ENCODE peak calls at places on chromosomes 16 and 17, in four cellular contexts. One of them, this sample, is unnamed.
A peak's percentile ranks its signal among the peaks of the same experiment; 100 is the strongest.

GRCh38 chr17:82330322-82331239 is 3.0 kb downstream of the SECTM1 start:
- DNase-seq in stimulated activated CD4-positive, alpha-beta T cell treated with anti-CD3 and anti-CD28 coated beads, Interleukin-1b, Interleukin-23, amount 100 ng/mL, for 48 hours: no peak
- DNase-seq in memory B cell: no peak
- DNase-seq in lower leg skin: no peak
- DNase-seq in this sample: no peak

GRCh38 chr16:2147981-2148671 is at the start of gene RAB26:
- DNase-seq in stimulated activated CD4-positive, alpha-beta T cell treated with anti-CD3 and anti-CD28 coated beads, Interleukin-1b, Interleukin-23, amount 100 ng/mL, for 48 hours: no peak
- DNase-seq in memory B cell: peak; percentile 55
- DNase-seq in lower leg skin: peak; percentile 95
- DNase-seq in this sample: no peak

GRCh38 chr16:86635181-86635580 is 56.8 kb downstream of the FOXL1 start:
- DNase-seq in stimulated activated CD4-positive, alpha-beta T cell treated with anti-CD3 and anti-CD28 coated beads, Interleukin-1b, Interleukin-23, amount 100 ng/mL, for 48 hours: no peak
- DNase-seq in memory B cell: no peak
- DNase-seq in lower leg skin: no peak
- DNase-seq in this sample: no peak

GRCh38 chr16:84207869-84208268 is 16.9 kb downstream of the ADAD2 start:
- DNase-seq in stimulated activated CD4-positive, alpha-beta T cell treated with anti-CD3 and anti-CD28 coated beads, Interleukin-1b, Interleukin-23, amount 100 ng/mL, for 48 hours: no peak
- DNase-seq in memory B cell: no peak
- DNase-seq in lower leg skin: no peak
- DNase-seq in this sample: no peak

GRCh38 chr16:5580320-5580719 is 482.7 kb upstream of the EEF2KMT start:
- DNase-seq in stimulated activated CD4-positive, alpha-beta T cell treated with anti-CD3 and anti-CD28 coated beads, Interleukin-1b, Interleukin-23, amount 100 ng/mL, for 48 hours: no peak
- DNase-seq in memory B cell: no peak
- DNase-seq in lower leg skin: no peak
- DNase-seq in this sample: no peak

GRCh38 chr17:69743091-69743490 is 328.6 kb downstream of the MAP2K6 start:
- DNase-seq in stimulated activated CD4-positive, alpha-beta T cell treated with anti-CD3 and anti-CD28 coated beads, Interleukin-1b, Interleukin-23, amount 100 ng/mL, for 48 hours: no peak
- DNase-seq in memory B cell: no peak
- DNase-seq in lower leg skin: no peak
- DNase-seq in this sample: no peak

GRCh38 chr16:69494993-69495392 is 70.6 kb downstream of the CYB5B start:
- DNase-seq in stimulated activated CD4-positive, alpha-beta T cell treated with anti-CD3 and anti-CD28 coated beads, Interleukin-1b, Interleukin-23, amount 100 ng/mL, for 48 hours: peak; percentile 48
- DNase-seq in memory B cell: no peak
- DNase-seq in lower leg skin: no peak
- DNase-seq in this sample: peak; percentile 29

GRCh38 chr17:13601317-13601775 is 383 bp downstream of the HS3ST3A1 start:
- DNase-seq in stimulated activated CD4-positive, alpha-beta T cell treated with anti-CD3 and anti-CD28 coated beads, Interleukin-1b, Interleukin-23, amount 100 ng/mL, for 48 hours: no peak
- DNase-seq in memory B cell: no peak
- DNase-seq in lower leg skin: no peak
- DNase-seq in this sample: no peak

GRCh38 chr17:7477392-7478275 is 1.8 kb downstream of the ZBTB4 start:
- DNase-seq in stimulated activated CD4-positive, alpha-beta T cell treated with anti-CD3 and anti-CD28 coated beads, Interleukin-1b, Interleukin-23, amount 100 ng/mL, for 48 hours: no peak
- DNase-seq in memory B cell: no peak
- DNase-seq in lower leg skin: peak; percentile 93
- DNase-seq in this sample: no peak

GRCh38 chr17:27573971-27574525 is 56.9 kb upstream of the LGALS9 start:
- DNase-seq in stimulated activated CD4-positive, alpha-beta T cell treated with anti-CD3 and anti-CD28 coated beads, Interleukin-1b, Interleukin-23, amount 100 ng/mL, for 48 hours: no peak
- DNase-seq in memory B cell: no peak
- DNase-seq in lower leg skin: no peak
- DNase-seq in this sample: no peak

GRCh38 chr16:67393790-67394270 is 532 bp upstream of the TPPP3 start:
- DNase-seq in stimulated activated CD4-positive, alpha-beta T cell treated with anti-CD3 and anti-CD28 coated beads, Interleukin-1b, Interleukin-23, amount 100 ng/mL, for 48 hours: no peak
- DNase-seq in memory B cell: no peak
- DNase-seq in lower leg skin: no peak
- DNase-seq in this sample: no peak

GRCh38 chr16:84806256-84806889 is 13.4 kb upstream of the CRISPLD2 start:
- DNase-seq in stimulated activated CD4-positive, alpha-beta T cell treated with anti-CD3 and anti-CD28 coated beads, Interleukin-1b, Interleukin-23, amount 100 ng/mL, for 48 hours: no peak
- DNase-seq in memory B cell: no peak
- DNase-seq in lower leg skin: no peak
- DNase-seq in this sample: no peak

GRCh38 chr16:54805648-54806047 is 125.0 kb upstream of the IRX5 start:
- DNase-seq in stimulated activated CD4-positive, alpha-beta T cell treated with anti-CD3 and anti-CD28 coated beads, Interleukin-1b, Interleukin-23, amount 100 ng/mL, for 48 hours: no peak
- DNase-seq in memory B cell: no peak
- DNase-seq in lower leg skin: no peak
- DNase-seq in this sample: no peak

GRCh38 chr17:28643979-28644781 is 778 bp downstream of the BLTP2 start:
- DNase-seq in stimulated activated CD4-positive, alpha-beta T cell treated with anti-CD3 and anti-CD28 coated beads, Interleukin-1b, Interleukin-23, amount 100 ng/mL, for 48 hours: no peak
- DNase-seq in memory B cell: peak; percentile 23
- DNase-seq in lower leg skin: peak; percentile 89
- DNase-seq in this sample: no peak

GRCh38 chr16:85514601-85515318 is 98.4 kb upstream of the GSE1 start:
- DNase-seq in stimulated activated CD4-positive, alpha-beta T cell treated with anti-CD3 and anti-CD28 coated beads, Interleukin-1b, Interleukin-23, amount 100 ng/mL, for 48 hours: no peak
- DNase-seq in memory B cell: no peak
- DNase-seq in lower leg skin: peak; percentile 93
- DNase-seq in this sample: no peak

GRCh38 chr17:28173801-28174200 is 131.3 kb downstream of the NLK start:
- DNase-seq in stimulated activated CD4-positive, alpha-beta T cell treated with anti-CD3 and anti-CD28 coated beads, Interleukin-1b, Interleukin-23, amount 100 ng/mL, for 48 hours: no peak
- DNase-seq in memory B cell: no peak
- DNase-seq in lower leg skin: no peak
- DNase-seq in this sample: no peak

GRCh38 chr17:8447816-8448215 is 12.1 kb downstream of the NDEL1 start:
- DNase-seq in stimulated activated CD4-positive, alpha-beta T cell treated with anti-CD3 and anti-CD28 coated beads, Interleukin-1b, Interleukin-23, amount 100 ng/mL, for 48 hours: no peak
- DNase-seq in memory B cell: no peak
- DNase-seq in lower leg skin: no peak
- DNase-seq in this sample: no peak